ENCODE peak calls at places on chromosomes 1 and 21, in seven cellular contexts. J is IMR-90; Q is stomach; D is fibroblast of lung; B is cardiac muscle cell; S is GM06990; H is CD4-positive, alpha-beta T cell. Z is an unnamed sample.
A peak's percentile ranks its signal among the peaks of the same experiment; 100 is the strongest.

GRCh38 chr1:155026588-155026987 is 7.0 kb downstream of the DCST2 start:
- DNase-seq in J (peak; percentile 14), Q (no peak), D (no peak), B (no peak), S (no peak), H (no peak), Z (no peak)

GRCh38 chr1:58013237-58013636 is 533.3 kb downstream of the OMA1 start:
- DNase-seq in J (no peak), Q (no peak), D (no peak), B (no peak), S (no peak), H (no peak), Z (no peak)

GRCh38 chr1:200525167-200526123 is 95.1 kb downstream of the KIF14 start:
- DNase-seq in J (peak; percentile 68), Q (no peak), D (peak; percentile 75), B (peak; percentile 48), S (no peak), H (no peak), Z (no peak)

GRCh38 chr1:61183471-61184034 is 101.2 kb downstream of the NFIA start:
- DNase-seq in J (peak; percentile 36), Q (peak; percentile 81), D (peak; percentile 17), B (peak; percentile 81), S (no peak), H (no peak), Z (no peak)

GRCh38 chr1:75265792-75266191 is 131.6 kb downstream of the LHX8 start:
- DNase-seq in J (peak; percentile 6), Q (no peak), D (peak; percentile 34), B (peak; percentile 52), S (no peak), H (no peak), Z (no peak)

GRCh38 chr1:193125369-193125768 is 3.5 kb downstream of the CDC73 start:
- DNase-seq in J (no peak), Q (no peak), D (no peak), B (no peak), S (no peak), H (no peak), Z (no peak)

GRCh38 chr1:43836267-43836951 is 97.2 kb upstream of the ARTN start:
- DNase-seq in J (no peak), Q (peak; percentile 86), D (peak; percentile 33), B (peak; percentile 14), S (peak; percentile 87), H (peak; percentile 74), Z (no peak)

GRCh38 chr21:43926196-43926595 is 61.2 kb downstream of the AGPAT3 start:
- DNase-seq in J (no peak), Q (no peak), D (no peak), B (no peak), S (no peak), H (no peak), Z (no peak)

GRCh38 chr1:108817016-108817415 is 39.9 kb downstream of the AKNAD1 start:
- DNase-seq in J (peak; percentile 74), Q (no peak), D (peak; percentile 98), B (peak; percentile 72), S (no peak), H (no peak), Z (no peak)

GRCh38 chr21:31813873-31814272 is 58.9 kb upstream of the HUNK start:
- DNase-seq in J (no peak), Q (no peak), D (no peak), B (no peak), S (no peak), H (no peak), Z (no peak)

GRCh38 chr1:41558761-41559171 is 74.3 kb upstream of the EDN2 start:
- DNase-seq in J (no peak), Q (peak; percentile 30), D (no peak), B (no peak), S (no peak), H (no peak), Z (no peak)

GRCh38 chr1:212106286-212106792 is 70.8 kb downstream of the DTL start:
- DNase-seq in J (peak; percentile 28), Q (no peak), D (no peak), B (no peak), S (no peak), H (no peak), Z (no peak)

GRCh38 chr1:212981025-212981495 is 30.7 kb downstream of the VASH2 start:
- DNase-seq in J (no peak), Q (peak; percentile 37), D (no peak), B (peak; percentile 14), S (no peak), H (no peak), Z (no peak)

GRCh38 chr1:207020709-207021107 is 11.8 kb downstream of the C1orf116 start:
- DNase-seq in J (peak; percentile 37), Q (no peak), D (peak; percentile 25), B (peak; percentile 42), S (no peak), H (no peak), Z (no peak)

GRCh38 chr1:27689423-27690173 is 17.6 kb upstream of the IFI6 start:
- DNase-seq in J (peak; percentile 57), Q (no peak), D (peak; percentile 85), B (peak; percentile 64), S (no peak), H (no peak), Z (no peak)

GRCh38 chr21:45406801-45407628 is 2.0 kb downstream of the COL18A1 start:
- DNase-seq in J (no peak), Q (no peak), D (no peak), B (no peak), S (no peak), H (no peak), Z (no peak)

GRCh38 chr1:61539720-61540462 is 185.1 kb downstream of the TM2D1 start:
- DNase-seq in J (no peak), Q (no peak), D (no peak), B (peak; percentile 27), S (no peak), H (no peak), Z (no peak)

GRCh38 chr1:27111771-27112573 is 43.0 kb downstream of the SLC9A1 start:
- DNase-seq in J (peak; percentile 100), Q (peak; percentile 76), D (peak; percentile 100), B (peak; percentile 100), S (peak; percentile 46), H (peak; percentile 69), Z (peak; percentile 29)

GRCh38 chr1:151843398-151843797 is 3.8 kb upstream of the C2CD4D start:
- DNase-seq in J (no peak), Q (no peak), D (no peak), B (no peak), S (no peak), H (no peak), Z (no peak)

GRCh38 chr1:32937061-32937460 is 27.5 kb downstream of the RNF19B start:
- DNase-seq in J (peak; percentile 21), Q (no peak), D (peak; percentile 28), B (no peak), S (no peak), H (no peak), Z (no peak)

GRCh38 chr1:153534226-153534932 is 1.4 kb downstream of the S100A6 start:
- DNase-seq in J (peak; percentile 50), Q (no peak), D (peak; percentile 63), B (no peak), S (no peak), H (no peak), Z (no peak)

GRCh38 chr1:244444854-244445253 is 6.9 kb downstream of the ADSS2 start:
- DNase-seq in J (no peak), Q (no peak), D (peak; percentile 20), B (no peak), S (no peak), H (no peak), Z (no peak)

GRCh38 chr1:116076831-116077230 is 34.4 kb upstream of the MAB21L3 start:
- DNase-seq in J (no peak), Q (no peak), D (no peak), B (no peak), S (no peak), H (no peak), Z (no peak)

GRCh38 chr1:9344426-9345200 is 51.9 kb downstream of the SPSB1 start:
- DNase-seq in J (no peak), Q (no peak), D (no peak), B (no peak), S (no peak), H (no peak), Z (no peak)

GRCh38 chr1:207007352-207008033 is 25.1 kb downstream of the C1orf116 start:
- DNase-seq in J (peak; percentile 91), Q (peak; percentile 74), D (peak; percentile 99), B (peak; percentile 98), S (no peak), H (no peak), Z (no peak)

DNA sequence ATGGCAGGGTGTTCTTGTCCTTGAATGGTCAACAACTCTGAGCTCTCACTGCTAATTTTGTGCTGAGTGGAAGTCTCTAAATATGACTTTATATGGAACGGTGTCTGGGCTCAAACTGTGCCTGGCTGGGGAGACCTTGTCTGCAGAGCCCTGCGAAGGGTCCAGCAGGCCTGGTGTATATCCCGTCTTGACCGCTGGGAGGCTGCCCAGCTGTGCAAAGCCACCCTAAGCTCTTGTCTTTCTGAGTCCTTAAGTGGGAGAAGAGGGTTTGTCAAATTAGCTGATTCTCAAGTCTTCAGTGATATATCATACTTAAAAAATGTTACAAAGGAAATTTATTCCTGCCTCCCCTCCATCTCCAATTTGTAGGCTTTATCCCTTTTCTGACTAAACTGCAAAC is 198.7 kb downstream of the KCNJ6 start:
- DNase-seq in J (no peak), Q (no peak), D (no peak), B (no peak), S (no peak), H (no peak), Z (no peak)
- TF ChIP-seq CTCF in J (no peak), Q (no peak), D (no peak), B (no peak), S (no peak), H (no peak), Z (no peak)

DNA sequence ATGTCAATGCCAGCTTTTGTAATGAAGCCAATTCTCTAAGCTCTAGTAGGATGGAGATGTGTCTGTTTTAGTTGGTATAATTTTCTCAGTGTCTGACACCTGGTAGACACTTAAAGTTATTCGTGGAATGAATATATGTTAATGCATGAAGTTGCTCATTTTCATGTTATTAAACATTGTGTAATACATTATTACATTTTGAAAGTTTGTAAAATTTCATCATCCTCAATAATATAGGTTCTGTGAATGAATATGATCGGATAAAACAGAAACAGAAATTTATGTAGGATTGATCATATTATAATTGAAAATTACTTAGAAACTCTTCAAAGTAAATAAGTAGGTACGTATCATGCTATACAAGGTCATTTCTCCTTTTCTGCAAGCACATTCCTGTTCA is 625.3 kb downstream of the PLA2G4A start:
- DNase-seq in J (no peak), Q (no peak), D (no peak), B (no peak), S (no peak), H (no peak), Z (no peak)
- TF ChIP-seq CTCF in J (no peak), Q (no peak), D (no peak), B (no peak), S (no peak), H (no peak), Z (no peak)

DNA sequence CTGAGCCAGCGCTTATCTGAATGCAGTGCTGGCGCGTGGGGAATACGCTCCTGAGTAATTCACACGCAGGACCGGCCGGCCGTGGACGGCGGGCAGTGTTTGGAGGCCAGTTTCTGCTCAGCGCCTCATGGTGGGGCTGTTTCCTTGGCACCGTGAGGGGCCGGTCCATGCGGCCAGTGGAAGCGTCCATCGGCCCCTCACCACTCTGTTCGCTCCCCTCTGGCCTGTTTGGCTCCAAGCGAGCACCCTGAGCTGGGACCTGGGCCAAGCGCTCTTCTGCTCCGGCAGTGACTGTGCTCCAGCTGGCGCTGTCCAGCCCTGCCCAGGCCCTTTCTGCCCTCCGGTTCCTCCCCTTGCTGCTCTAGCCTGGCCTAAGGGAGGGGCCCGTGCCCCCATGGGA is 16.3 kb upstream of the PLCH2 start:
- DNase-seq in J (peak; percentile 73), Q (peak; percentile 38), D (peak; percentile 33), B (peak; percentile 55), S (no peak), H (no peak), Z (no peak)
- TF ChIP-seq CTCF in J (peak; percentile 48), Q (no peak), D (peak; percentile 53), B (peak; percentile 21), S (no peak), H (no peak), Z (no peak)

GRCh38 chr1:202205523-202206190 is 12.1 kb downstream of the LGR6 start:
- DNase-seq in J (no peak), Q (no peak), D (no peak), B (peak; percentile 21), S (no peak), H (no peak), Z (no peak)
- TF ChIP-seq CTCF in J (peak; percentile 31), Q (no peak), D (no peak), B (peak; percentile 39), S (no peak), H (no peak), Z (peak; percentile 31)

Z was measured in D721Med.